ENCODE peak calls at places on chromosomes 16 and 17, in eight cellular contexts. One of them, this sample, is unnamed. For H3K27me3, the result is how much of the 10 kb centered on the place peaks cover.

GRCh38 chr16:85913688-85914422 is 14.9 kb downstream of the IRF8 start:
- DNase-seq in sigmoid colon: no peak
- DNase-seq in dorsolateral prefrontal cortex: no peak
- DNase-seq in body of pancreas: no peak
- DNase-seq in IMR-90: no peak
- DNase-seq in WERI-Rb-1: no peak
- DNase-seq in neural progenitor cell: peak
- DNase-seq in DND-41: no peak
- DNase-seq in this sample: no peak

GRCh38 chr16:56682703-56683397 is 580 bp downstream of the MT1X start:
- DNase-seq in sigmoid colon: peak
- DNase-seq in dorsolateral prefrontal cortex: no peak
- DNase-seq in body of pancreas: peak
- DNase-seq in IMR-90: no peak
- DNase-seq in WERI-Rb-1: no peak
- DNase-seq in neural progenitor cell: no peak
- DNase-seq in DND-41: peak
- DNase-seq in this sample: no peak

GRCh38 chr16:53055603-53056527 is 1.1 kb downstream of the CHD9 start:
- DNase-seq in sigmoid colon: peak
- DNase-seq in dorsolateral prefrontal cortex: no peak
- DNase-seq in body of pancreas: no peak
- DNase-seq in IMR-90: peak
- DNase-seq in WERI-Rb-1: no peak
- DNase-seq in neural progenitor cell: peak
- DNase-seq in DND-41: peak
- DNase-seq in this sample: no peak

GRCh38 chr17:59830007-59830630 is 62.6 kb downstream of the TUBD1 start:
- DNase-seq in sigmoid colon: no peak
- DNase-seq in dorsolateral prefrontal cortex: no peak
- DNase-seq in body of pancreas: no peak
- DNase-seq in IMR-90: peak
- DNase-seq in WERI-Rb-1: no peak
- DNase-seq in neural progenitor cell: no peak
- DNase-seq in DND-41: no peak
- DNase-seq in this sample: no peak

GRCh38 chr16:67883872-67884261 is 818 bp upstream of the NRN1L start:
- DNase-seq in sigmoid colon: peak
- DNase-seq in dorsolateral prefrontal cortex: peak
- DNase-seq in body of pancreas: peak
- DNase-seq in IMR-90: peak
- DNase-seq in WERI-Rb-1: peak
- DNase-seq in neural progenitor cell: peak
- DNase-seq in DND-41: peak
- DNase-seq in this sample: peak

GRCh38 chr16:83068686-83069085 is 441.9 kb downstream of the CDH13 start:
- DNase-seq in sigmoid colon: no peak
- DNase-seq in dorsolateral prefrontal cortex: no peak
- DNase-seq in body of pancreas: no peak
- DNase-seq in IMR-90: peak
- DNase-seq in WERI-Rb-1: no peak
- DNase-seq in neural progenitor cell: no peak
- DNase-seq in DND-41: no peak
- DNase-seq in this sample: no peak

GRCh38 chr17:49224997-49225337 is 5.6 kb downstream of the PHOSPHO1 start:
- DNase-seq in sigmoid colon: no peak
- DNase-seq in dorsolateral prefrontal cortex: no peak
- DNase-seq in body of pancreas: no peak
- DNase-seq in IMR-90: no peak
- DNase-seq in WERI-Rb-1: no peak
- DNase-seq in neural progenitor cell: no peak
- DNase-seq in DND-41: no peak
- DNase-seq in this sample: no peak

GRCh38 chr16:69241911-69242310 is 54.9 kb downstream of the SNTB2 start:
- DNase-seq in sigmoid colon: no peak
- DNase-seq in dorsolateral prefrontal cortex: no peak
- DNase-seq in body of pancreas: no peak
- DNase-seq in IMR-90: peak
- DNase-seq in WERI-Rb-1: no peak
- DNase-seq in neural progenitor cell: no peak
- DNase-seq in DND-41: no peak
- DNase-seq in this sample: no peak

GRCh38 chr16:89320717-89321501 is 103.4 kb downstream of the ZNF778 start:
- DNase-seq in sigmoid colon: no peak
- DNase-seq in dorsolateral prefrontal cortex: peak
- DNase-seq in body of pancreas: no peak
- DNase-seq in IMR-90: peak
- DNase-seq in WERI-Rb-1: peak
- DNase-seq in neural progenitor cell: peak
- DNase-seq in DND-41: no peak
- DNase-seq in this sample: no peak

GRCh38 chr17:73228748-73229236 is 32.9 kb downstream of the CPSF4L start:
- DNase-seq in sigmoid colon: peak
- DNase-seq in dorsolateral prefrontal cortex: no peak
- DNase-seq in body of pancreas: peak
- DNase-seq in IMR-90: peak
- DNase-seq in WERI-Rb-1: peak
- DNase-seq in neural progenitor cell: no peak
- DNase-seq in DND-41: no peak
- DNase-seq in this sample: no peak

GRCh38 chr17:4394208-4395110 is 28.0 kb upstream of the UBE2G1 start:
- DNase-seq in sigmoid colon: no peak
- DNase-seq in dorsolateral prefrontal cortex: no peak
- DNase-seq in body of pancreas: no peak
- DNase-seq in IMR-90: no peak
- DNase-seq in WERI-Rb-1: no peak
- DNase-seq in neural progenitor cell: no peak
- DNase-seq in DND-41: no peak
- DNase-seq in this sample: no peak

GRCh38 chr16:83530293-83530692 is 277.5 kb upstream of the HSBP1 start:
- DNase-seq in sigmoid colon: no peak
- DNase-seq in dorsolateral prefrontal cortex: no peak
- DNase-seq in body of pancreas: no peak
- DNase-seq in IMR-90: peak
- DNase-seq in WERI-Rb-1: no peak
- DNase-seq in neural progenitor cell: no peak
- DNase-seq in DND-41: no peak
- DNase-seq in this sample: no peak

GRCh38 chr17:45965741-45966140 is 33.3 kb upstream of the STH start:
- DNase-seq in sigmoid colon: no peak
- DNase-seq in dorsolateral prefrontal cortex: no peak
- DNase-seq in body of pancreas: no peak
- DNase-seq in IMR-90: no peak
- DNase-seq in WERI-Rb-1: no peak
- DNase-seq in neural progenitor cell: no peak
- DNase-seq in DND-41: no peak
- DNase-seq in this sample: no peak

GRCh38 chr16:3171855-3172593 is 16.0 kb upstream of the OR1F1 start:
- DNase-seq in sigmoid colon: peak
- DNase-seq in dorsolateral prefrontal cortex: no peak
- DNase-seq in body of pancreas: no peak
- DNase-seq in IMR-90: peak
- DNase-seq in WERI-Rb-1: no peak
- DNase-seq in neural progenitor cell: peak
- DNase-seq in DND-41: no peak
- DNase-seq in this sample: no peak

GRCh38 chr17:75695830-75696271 is 25.4 kb upstream of the ITGB4 start:
- DNase-seq in sigmoid colon: peak
- DNase-seq in dorsolateral prefrontal cortex: peak
- DNase-seq in body of pancreas: no peak
- DNase-seq in IMR-90: no peak
- DNase-seq in WERI-Rb-1: no peak
- DNase-seq in neural progenitor cell: no peak
- DNase-seq in DND-41: no peak
- DNase-seq in this sample: no peak

GRCh38 chr17:58911741-58912343 is 156.2 kb downstream of the PPM1E start:
- DNase-seq in sigmoid colon: no peak
- DNase-seq in dorsolateral prefrontal cortex: no peak
- DNase-seq in body of pancreas: no peak
- DNase-seq in IMR-90: no peak
- DNase-seq in WERI-Rb-1: no peak
- DNase-seq in neural progenitor cell: peak
- DNase-seq in DND-41: no peak
- DNase-seq in this sample: no peak

GRCh38 chr16:20844054-20844453 is 37.7 kb downstream of the REXO5 start:
- DNase-seq in sigmoid colon: no peak
- DNase-seq in dorsolateral prefrontal cortex: no peak
- DNase-seq in body of pancreas: no peak
- DNase-seq in IMR-90: no peak
- DNase-seq in WERI-Rb-1: no peak
- DNase-seq in neural progenitor cell: no peak
- DNase-seq in DND-41: no peak
- DNase-seq in this sample: no peak

GRCh38 chr17:28897769-28898259 is 281 bp upstream of the FLOT2 start:
- DNase-seq in sigmoid colon: peak
- DNase-seq in dorsolateral prefrontal cortex: no peak
- DNase-seq in body of pancreas: peak
- DNase-seq in IMR-90: no peak
- DNase-seq in WERI-Rb-1: no peak
- DNase-seq in neural progenitor cell: no peak
- DNase-seq in DND-41: no peak
- DNase-seq in this sample: peak

GRCh38 chr16:693364-693763 is 3.2 kb upstream of the WDR24 start:
- DNase-seq in sigmoid colon: no peak
- DNase-seq in dorsolateral prefrontal cortex: no peak
- DNase-seq in body of pancreas: no peak
- DNase-seq in IMR-90: no peak
- DNase-seq in WERI-Rb-1: no peak
- DNase-seq in neural progenitor cell: no peak
- DNase-seq in DND-41: no peak
- DNase-seq in this sample: no peak
- H3K27me3 ChIP-seq in sigmoid colon: half or more
- H3K27me3 ChIP-seq in dorsolateral prefrontal cortex: under half
- H3K27me3 ChIP-seq in body of pancreas: under half
- H3K27me3 ChIP-seq in IMR-90: under half
- H3K27me3 ChIP-seq in WERI-Rb-1: under half
- H3K27me3 ChIP-seq in neural progenitor cell: half or more
- H3K27me3 ChIP-seq in DND-41: under half
- H3K27me3 ChIP-seq in this sample: under half

DNA sequence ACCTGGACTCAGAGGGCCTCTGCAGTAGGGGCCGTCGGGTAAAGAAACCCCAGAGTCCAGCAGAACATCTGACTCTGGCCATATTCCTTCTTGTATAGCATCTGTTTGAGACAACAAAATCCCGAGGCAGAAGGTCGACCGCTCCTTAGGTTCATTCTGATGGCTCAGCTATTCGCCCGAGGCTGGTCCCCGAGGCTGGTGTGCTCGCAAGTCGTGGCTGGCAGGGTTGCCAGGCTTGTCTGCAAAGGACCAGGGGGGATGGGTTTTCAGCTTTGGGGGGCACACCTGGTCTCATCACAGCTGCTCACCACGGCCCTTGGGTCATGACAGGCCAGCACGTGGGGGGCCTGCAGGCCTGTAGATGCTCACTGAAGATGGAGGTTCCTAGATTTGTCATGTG is 119.1 kb downstream of the BANP start:
- DNase-seq in sigmoid colon: peak
- DNase-seq in dorsolateral prefrontal cortex: peak
- DNase-seq in body of pancreas: no peak
- DNase-seq in IMR-90: no peak
- DNase-seq in WERI-Rb-1: no peak
- DNase-seq in neural progenitor cell: no peak
- DNase-seq in DND-41: no peak
- DNase-seq in this sample: no peak
- H3K27ac ChIP-seq in sigmoid colon: no peak
- H3K27ac ChIP-seq in dorsolateral prefrontal cortex: no peak
- H3K27ac ChIP-seq in body of pancreas: no peak
- H3K27ac ChIP-seq in IMR-90: no peak
- H3K27ac ChIP-seq in WERI-Rb-1: no peak
- H3K27ac ChIP-seq in neural progenitor cell: no peak
- H3K27ac ChIP-seq in DND-41: no peak
- H3K27ac ChIP-seq in this sample: no peak

GRCh38 chr17:16987830-16988601 is 16.1 kb upstream of the TNFRSF13B start:
- DNase-seq in sigmoid colon: peak
- DNase-seq in dorsolateral prefrontal cortex: peak
- DNase-seq in body of pancreas: no peak
- DNase-seq in IMR-90: peak
- DNase-seq in WERI-Rb-1: peak
- DNase-seq in neural progenitor cell: peak
- DNase-seq in DND-41: peak
- DNase-seq in this sample: peak
- H3K4me3 ChIP-seq in sigmoid colon: no peak
- H3K4me3 ChIP-seq in dorsolateral prefrontal cortex: no peak
- H3K4me3 ChIP-seq in body of pancreas: no peak
- H3K4me3 ChIP-seq in IMR-90: no peak
- H3K4me3 ChIP-seq in WERI-Rb-1: no peak
- H3K4me3 ChIP-seq in neural progenitor cell: no peak
- H3K4me3 ChIP-seq in DND-41: peak
- H3K4me3 ChIP-seq in this sample: no peak

GRCh38 chr17:77693776-77694175 is 264.7 kb upstream of the TNRC6C start:
- DNase-seq in sigmoid colon: no peak
- DNase-seq in dorsolateral prefrontal cortex: no peak
- DNase-seq in body of pancreas: no peak
- DNase-seq in IMR-90: no peak
- DNase-seq in WERI-Rb-1: no peak
- DNase-seq in neural progenitor cell: no peak
- DNase-seq in DND-41: no peak
- DNase-seq in this sample: no peak

GRCh38 chr17:77691216-77692085 is 267.1 kb upstream of the TNRC6C start:
- DNase-seq in sigmoid colon: no peak
- DNase-seq in dorsolateral prefrontal cortex: no peak
- DNase-seq in body of pancreas: no peak
- DNase-seq in IMR-90: no peak
- DNase-seq in WERI-Rb-1: no peak
- DNase-seq in neural progenitor cell: no peak
- DNase-seq in DND-41: no peak
- DNase-seq in this sample: no peak

GRCh38 chr17:77692571-77693161 is 265.8 kb upstream of the TNRC6C start:
- DNase-seq in sigmoid colon: no peak
- DNase-seq in dorsolateral prefrontal cortex: no peak
- DNase-seq in body of pancreas: no peak
- DNase-seq in IMR-90: peak
- DNase-seq in WERI-Rb-1: no peak
- DNase-seq in neural progenitor cell: no peak
- DNase-seq in DND-41: peak
- DNase-seq in this sample: no peak

GRCh38 chr17:77694391-77695363 is 263.8 kb upstream of the TNRC6C start:
- DNase-seq in sigmoid colon: no peak
- DNase-seq in dorsolateral prefrontal cortex: no peak
- DNase-seq in body of pancreas: no peak
- DNase-seq in IMR-90: no peak
- DNase-seq in WERI-Rb-1: no peak
- DNase-seq in neural progenitor cell: no peak
- DNase-seq in DND-41: no peak
- DNase-seq in this sample: no peak

GRCh38 chr17:77693301-77693700 is 265.2 kb upstream of the TNRC6C start:
- DNase-seq in sigmoid colon: no peak
- DNase-seq in dorsolateral prefrontal cortex: no peak
- DNase-seq in body of pancreas: no peak
- DNase-seq in IMR-90: no peak
- DNase-seq in WERI-Rb-1: no peak
- DNase-seq in neural progenitor cell: no peak
- DNase-seq in DND-41: no peak
- DNase-seq in this sample: no peak
- H3K27me3 ChIP-seq in sigmoid colon: under half
- H3K27me3 ChIP-seq in dorsolateral prefrontal cortex: under half
- H3K27me3 ChIP-seq in body of pancreas: under half
- H3K27me3 ChIP-seq in IMR-90: half or more
- H3K27me3 ChIP-seq in WERI-Rb-1: under half
- H3K27me3 ChIP-seq in neural progenitor cell: half or more
- H3K27me3 ChIP-seq in DND-41: under half
- H3K27me3 ChIP-seq in this sample: under half

GRCh38 chr17:64128787-64129514 is 993 bp downstream of the ERN1 start:
- DNase-seq in sigmoid colon: peak
- DNase-seq in dorsolateral prefrontal cortex: no peak
- DNase-seq in body of pancreas: peak
- DNase-seq in IMR-90: no peak
- DNase-seq in WERI-Rb-1: no peak
- DNase-seq in neural progenitor cell: no peak
- DNase-seq in DND-41: peak
- DNase-seq in this sample: no peak
- H3K27ac ChIP-seq in sigmoid colon: peak
- H3K27ac ChIP-seq in dorsolateral prefrontal cortex: peak
- H3K27ac ChIP-seq in body of pancreas: peak
- H3K27ac ChIP-seq in IMR-90: peak
- H3K27ac ChIP-seq in WERI-Rb-1: peak
- H3K27ac ChIP-seq in neural progenitor cell: no peak
- H3K27ac ChIP-seq in DND-41: peak
- H3K27ac ChIP-seq in this sample: peak